ENCODE peak calls at places on chromosomes 4 and X, in five cellular contexts. L, D, X, I and O are unnamed samples.

GRCh38 chrX:11427082-11428033 is 134.1 kb downstream of the AMELX start:
- DNase-seq in L (peak; percentile 29), D (peak; percentile 89), X (peak; percentile 29), I (no peak), O (peak; percentile 43)

GRCh38 chrX:44314259-44314734 is 29.2 kb downstream of the EFHC2 start:
- DNase-seq in L (no peak), D (no peak), X (no peak), I (no peak), O (no peak)

GRCh38 chrX:151977009-151977408 is 2.5 kb upstream of the GABRE start:
- DNase-seq in L (no peak), D (no peak), X (no peak), I (no peak), O (no peak)

GRCh38 chr4:55733874-55734437 is 85.6 kb upstream of the EXOC1L start:
- DNase-seq in L (peak; percentile 48), D (no peak), X (no peak), I (peak; percentile 83), O (no peak)

GRCh38 chr4:96739101-96739500 is 899.2 kb downstream of the PDHA2 start:
- DNase-seq in L (no peak), D (no peak), X (no peak), I (no peak), O (no peak)

GRCh38 chr4:134174271-134174670 is 27.3 kb downstream of the PABPC4L start:
- DNase-seq in L (no peak), D (no peak), X (no peak), I (no peak), O (no peak)

GRCh38 chr4:80231180-80231579 is 33.9 kb downstream of the PRDM8 start:
- DNase-seq in L (no peak), D (no peak), X (no peak), I (no peak), O (no peak)

GRCh38 chr4:126661194-126661593 is 971.6 kb upstream of the INTU start:
- DNase-seq in L (no peak), D (no peak), X (no peak), I (no peak), O (no peak)

GRCh38 chr4:52071786-52072552 is 20.9 kb downstream of the SPATA18 start:
- DNase-seq in L (no peak), D (no peak), X (no peak), I (no peak), O (no peak)

GRCh38 chr4:33696066-33696465 is 2548.2 kb downstream of the ARAP2 start:
- DNase-seq in L (no peak), D (no peak), X (no peak), I (no peak), O (no peak)

GRCh38 chr4:95059630-95060029 is 301.9 kb downstream of the BMPR1B start:
- DNase-seq in L (no peak), D (no peak), X (no peak), I (no peak), O (no peak)

GRCh38 chrX:153635388-153635787 is 11.6 kb upstream of the DUSP9 start:
- DNase-seq in L (no peak), D (peak; percentile 76), X (no peak), I (no peak), O (no peak)

GRCh38 chrX:153636716-153637115 is 10.3 kb upstream of the DUSP9 start:
- DNase-seq in L (no peak), D (no peak), X (no peak), I (no peak), O (no peak)

GRCh38 chrX:153634832-153635231 is 12.2 kb upstream of the DUSP9 start:
- DNase-seq in L (no peak), D (peak; percentile 86), X (no peak), I (no peak), O (no peak)

GRCh38 chrX:153637121-153638040 is 9.6 kb upstream of the DUSP9 start:
- DNase-seq in L (no peak), D (peak; percentile 84), X (no peak), I (no peak), O (no peak)

DNA sequence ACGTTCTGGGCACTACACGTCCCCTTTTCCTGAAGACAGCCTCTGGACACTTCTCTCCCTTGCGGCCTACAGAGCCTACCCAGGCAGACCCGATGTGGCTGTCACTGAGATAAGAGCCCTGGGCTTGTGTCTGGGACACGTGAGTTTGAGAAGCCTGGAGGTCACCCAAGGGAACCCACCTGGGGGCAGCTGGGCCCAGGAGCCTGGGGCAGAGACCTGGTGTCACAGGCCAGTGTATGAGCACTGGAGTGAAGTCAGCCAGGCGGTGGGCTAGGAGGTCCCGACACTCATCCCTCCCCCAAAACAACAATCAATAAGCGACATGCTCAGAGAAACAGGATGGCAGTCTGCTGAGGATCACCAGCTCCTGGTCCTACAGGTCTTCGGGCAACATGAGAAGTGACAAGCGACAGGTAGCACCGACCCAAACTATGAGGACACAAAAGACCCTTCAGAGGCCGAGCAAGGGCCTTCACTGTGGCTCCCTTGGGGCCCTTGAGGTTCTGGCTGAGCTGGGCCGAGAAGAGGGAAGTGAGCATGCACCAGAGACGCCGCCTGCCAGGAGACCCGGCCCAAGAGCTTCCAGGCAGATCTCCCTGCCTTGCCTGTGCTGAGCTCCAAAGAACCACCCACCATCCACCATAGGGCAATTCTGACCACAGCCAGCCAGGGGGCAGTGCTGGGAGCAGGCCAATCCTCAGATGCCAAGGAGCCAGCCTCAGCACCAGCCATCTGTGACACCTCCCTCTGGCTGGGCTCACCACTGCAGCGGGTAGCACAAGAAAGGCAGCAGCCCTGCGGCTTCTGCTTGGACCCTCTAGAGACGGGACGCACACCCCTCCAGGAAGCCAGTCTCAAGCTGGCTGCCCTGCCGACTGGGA is 11.0 kb upstream of the DUSP9 start:
- DNase-seq in L (no peak), D (peak; percentile 79), X (peak; percentile 22), I (no peak), O (no peak)
- TF ChIP-seq CTCF in L (no peak), D (peak; percentile 67), X (peak; percentile 37), I (peak; percentile 55), O (peak; percentile 37)

GRCh38 chrX:119292445-119292844 is 56.4 kb downstream of the PGRMC1 start:
- DNase-seq in L (no peak), D (no peak), X (no peak), I (no peak), O (no peak)
- TF ChIP-seq CTCF in L (no peak), D (no peak), X (no peak), I (peak; percentile 16), O (no peak)

DNA sequence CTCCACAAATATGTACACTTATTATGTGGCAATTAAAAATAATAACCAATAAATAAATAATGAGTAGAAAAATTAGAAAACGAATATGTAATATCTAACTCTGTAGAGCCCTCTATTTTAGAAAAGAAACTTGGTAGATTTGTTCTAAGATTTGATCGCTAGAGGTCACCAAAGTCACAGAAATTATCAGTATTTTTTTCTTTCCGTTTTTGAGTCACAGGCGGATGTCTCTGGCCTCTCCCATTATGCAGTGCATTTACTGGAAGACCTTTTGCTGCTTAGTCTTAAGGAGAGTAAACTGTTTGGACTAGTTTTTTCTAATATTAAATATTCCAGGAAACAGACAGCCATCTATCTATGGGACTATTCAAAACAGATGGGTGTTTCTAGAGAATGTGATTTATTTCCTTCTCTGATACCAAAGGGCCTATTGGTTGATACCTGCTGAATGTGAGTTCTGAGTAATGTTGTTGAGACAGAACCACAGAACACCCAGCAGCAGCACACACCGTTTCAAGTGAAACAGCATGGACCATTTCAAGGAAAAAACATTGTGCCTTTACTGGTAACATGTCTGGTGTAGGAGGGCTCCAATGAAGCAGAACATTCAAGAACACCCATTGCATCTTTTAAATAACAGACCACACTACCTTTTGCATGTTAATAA is 34.0 kb upstream of the GYPA start:
- DNase-seq in L (peak; percentile 18), D (no peak), X (peak; percentile 36), I (peak; percentile 44), O (peak; percentile 49)
- TF ChIP-seq CTCF in L (peak; percentile 38), D (peak; percentile 88), X (peak; percentile 48), I (peak; percentile 54), O (peak; percentile 22)

GRCh38 chr4:85084371-85085170 is 118.1 kb upstream of the WDFY3 start:
- DNase-seq in L (peak; percentile 90), D (no peak), X (peak; percentile 12), I (peak; percentile 75), O (peak; percentile 10)
- TF ChIP-seq CTCF in L (peak; percentile 58), D (peak; percentile 85), X (peak; percentile 58), I (peak; percentile 71), O (peak; percentile 37)

GRCh38 chrX:56793112-56793430 is 64.0 kb downstream of the NBDY start:
- DNase-seq in L (no peak), D (peak; percentile 41), X (no peak), I (no peak), O (no peak)

GRCh38 chrX:56794831-56795230 is 65.8 kb downstream of the NBDY start:
- DNase-seq in L (no peak), D (no peak), X (no peak), I (no peak), O (no peak)

GRCh38 chrX:56795309-56795868 is 66.3 kb downstream of the NBDY start:
- DNase-seq in L (no peak), D (peak; percentile 20), X (no peak), I (no peak), O (no peak)

GRCh38 chrX:56793533-56794320 is 64.7 kb downstream of the NBDY start:
- DNase-seq in L (no peak), D (peak; percentile 56), X (no peak), I (no peak), O (no peak)

GRCh38 chrX:56794404-56794803 is 65.4 kb downstream of the NBDY start:
- DNase-seq in L (no peak), D (peak; percentile 52), X (no peak), I (no peak), O (no peak)
- TF ChIP-seq CTCF in L (no peak), D (no peak), X (no peak), I (no peak), O (no peak)